ENCODE peak calls at places on chromosomes 11 and 22, in ten cellular contexts. I is Caki2; Q is uterus; Y is stimulated activated CD4-positive, alpha-beta T cell treated with anti-CD3 and anti-CD28 coated beads, Interleukin-4, amount 100 ng/mL, for 24 hours; F is T follicular helper cell; M is naive thymus-derived CD8-positive, alpha-beta T cell; U is fibroblast of pulmonary artery; G is NCI-H1417; H is stimulated activated CD8-positive, alpha-beta memory T cell treated with anti-CD3 and anti-CD28 coated beads, Interleukin-15, amount 100 ng/mL, for 1 hour; S is activated naive CD4-positive, alpha-beta T cell treated with anti-CD3 and anti-CD28 coated beads, Interleukin-2, amount 50 U/mL, for 72 hours. L is an unnamed sample.

GRCh38 chr11:2594267-2594666 is 105.5 kb downstream of the KCNQ1OT1 start:
- DNase-seq in U (no peak), G (no peak), S (no peak), Y (no peak), Q (no peak), M (no peak), F (no peak), I (no peak), H (no peak), L (no peak)

GRCh38 chr11:37689951-37690350 is 1091.9 kb upstream of the RAG2 start:
- DNase-seq in I (no peak), Y (no peak), G (no peak), U (peak; percentile 37), H (no peak), Q (no peak), S (no peak), M (no peak), F (no peak), L (no peak)

GRCh38 chr11:102158151-102158734 is 48.0 kb downstream of the YAP1 start:
- DNase-seq in Y (no peak), G (no peak), F (no peak), Q (no peak), I (no peak), H (no peak), S (no peak), U (no peak), M (no peak), L (no peak)

GRCh38 chr11:31499576-31500178 is 9.7 kb downstream of the IMMP1L start:
- DNase-seq in S (no peak), Q (no peak), Y (no peak), I (no peak), M (no peak), H (no peak), F (no peak), U (peak; percentile 9), G (no peak), L (no peak)

GRCh38 chr22:28582806-28583205 is 96.8 kb downstream of the TTC28 start:
- DNase-seq in Q (no peak), S (no peak), H (no peak), Y (no peak), M (no peak), I (no peak), G (no peak), F (no peak), U (peak; percentile 75), L (no peak)

GRCh38 chr11:46281374-46281831 is 3.9 kb downstream of the CREB3L1 start:
- DNase-seq in H (no peak), Q (peak; percentile 61), M (no peak), Y (no peak), S (no peak), U (peak; percentile 59), F (no peak), G (peak; percentile 39), I (no peak), L (no peak)

GRCh38 chr22:42688241-42688913 is 32.3 kb downstream of the A4GALT start:
- DNase-seq in S (no peak), H (no peak), Y (no peak), I (peak; percentile 97), F (no peak), Q (peak; percentile 94), M (no peak), U (peak; percentile 95), G (peak; percentile 35), L (peak; percentile 55)

GRCh38 chr11:64152841-64153691 is 12.8 kb downstream of the MACROD1 start:
- DNase-seq in U (peak; percentile 42), S (peak; percentile 79), H (peak; percentile 43), Y (peak; percentile 69), F (peak; percentile 54), G (peak; percentile 54), I (peak; percentile 41), M (peak; percentile 45), Q (peak; percentile 69), L (peak; percentile 6)

GRCh38 chr22:41810022-41810421 is 9.5 kb downstream of the CCDC134 start:
- DNase-seq in Q (no peak), M (no peak), H (no peak), U (no peak), I (no peak), S (no peak), F (no peak), G (no peak), Y (no peak), L (no peak)

GRCh38 chr11:46348986-46349401 is 1.7 kb downstream of the DGKZ start:
- DNase-seq in U (no peak), G (no peak), I (no peak), F (no peak), Q (no peak), S (peak; percentile 82), H (no peak), M (no peak), Y (peak; percentile 56), L (no peak)